ENCODE peak calls at places on chromosomes 16 and 17, in nine cellular contexts. E is AG09309; V is NB4; Z is tibial artery; Q is NT2/D1; U is lung; T is CD8-positive, alpha-beta memory T cell; J is foreskin fibroblast; B is neural progenitor cell. W is an unnamed sample.

GRCh38 chr16:88727871-88728270 is 21.6 kb downstream of the CTU2 start:
- DNase-seq in E (no peak), V (no peak), Z (no peak), Q (no peak), U (no peak), T (no peak), J (no peak), B (no peak), W (no peak)

GRCh38 chr16:883781-884180 is 83.2 kb upstream of the GNG13 start:
- DNase-seq in E (no peak), V (no peak), Z (no peak), Q (no peak), U (no peak), T (no peak), J (no peak), B (no peak), W (no peak)

GRCh38 chr16:84509032-84509950 is 4.8 kb upstream of the MEAK7 start:
- DNase-seq in E (no peak), V (no peak), Z (peak; percentile 48), Q (no peak), U (no peak), T (no peak), J (no peak), B (no peak), W (no peak)

GRCh38 chr17:74012465-74012864 is 191.0 kb upstream of the RPL38 start:
- DNase-seq in E (no peak), V (peak; percentile 61), Z (no peak), Q (no peak), U (no peak), T (no peak), J (no peak), B (no peak), W (no peak)

GRCh38 chr17:78105101-78105500 is 23.5 kb downstream of the TMC6 start:
- DNase-seq in E (no peak), V (no peak), Z (peak; percentile 20), Q (no peak), U (no peak), T (no peak), J (no peak), B (no peak), W (no peak)

GRCh38 chr16:52191533-52192134 is 355.3 kb downstream of the TOX3 start:
- DNase-seq in E (peak; percentile 17), V (peak; percentile 69), Z (peak; percentile 65), Q (peak; percentile 80), U (peak; percentile 68), T (peak; percentile 18), J (peak; percentile 23), B (peak; percentile 84), W (peak; percentile 2)

GRCh38 chr16:1932050-1933028 is 10.7 kb downstream of the MSRB1 start:
- DNase-seq in E (no peak), V (no peak), Z (no peak), Q (no peak), U (no peak), T (no peak), J (no peak), B (peak; percentile 58), W (no peak)

GRCh38 chr16:66058181-66058580 is 308.3 kb upstream of the CDH5 start:
- DNase-seq in E (peak; percentile 82), V (no peak), Z (no peak), Q (no peak), U (no peak), T (no peak), J (peak; percentile 29), B (no peak), W (peak; percentile 91)

GRCh38 chr17:81049372-81049911 is 14.5 kb downstream of the BAIAP2 start:
- DNase-seq in E (no peak), V (peak; percentile 80), Z (no peak), Q (no peak), U (no peak), T (no peak), J (no peak), B (no peak), W (no peak)

GRCh38 chr17:81050645-81051625 is 16.0 kb downstream of the BAIAP2 start:
- DNase-seq in E (no peak), V (peak; percentile 71), Z (no peak), Q (no peak), U (no peak), T (no peak), J (no peak), B (no peak), W (no peak)

GRCh38 chr17:81052199-81052997 is 17.4 kb downstream of the BAIAP2 start:
- DNase-seq in E (no peak), V (peak; percentile 57), Z (no peak), Q (no peak), U (no peak), T (no peak), J (no peak), B (no peak), W (no peak)

GRCh38 chr17:81048827-81049371 is 13.9 kb downstream of the BAIAP2 start:
- DNase-seq in E (no peak), V (no peak), Z (no peak), Q (no peak), U (no peak), T (no peak), J (no peak), B (no peak), W (no peak)

DNA sequence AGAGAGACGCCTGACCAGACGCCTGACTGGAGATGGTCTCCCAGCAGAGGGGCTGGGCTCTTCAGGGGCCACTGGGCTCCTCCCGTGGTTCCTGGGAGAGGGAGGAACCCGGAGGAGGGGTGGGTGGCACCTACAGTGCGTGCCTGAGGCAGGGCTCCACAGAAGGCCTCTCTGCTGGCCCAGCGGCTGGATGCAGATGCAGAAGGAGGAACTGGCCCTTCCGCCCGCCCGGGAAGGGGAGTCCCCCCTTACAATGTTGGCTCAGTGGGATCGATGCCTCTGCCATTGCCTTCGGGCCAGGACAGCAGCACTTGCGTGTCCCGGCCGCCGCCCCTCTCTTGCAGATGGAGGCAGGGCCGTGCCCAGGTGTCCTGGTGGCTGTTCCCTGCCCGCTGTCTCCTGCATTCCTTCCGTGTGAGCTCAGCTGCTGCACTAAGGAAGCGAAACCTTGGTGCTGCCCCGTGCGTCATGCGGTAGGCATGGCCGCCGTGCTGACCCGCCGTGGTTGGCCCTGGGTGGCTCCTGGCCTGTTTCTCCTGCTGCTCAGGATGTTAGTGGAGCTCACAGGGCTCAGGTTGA is 15.1 kb downstream of the BAIAP2 start:
- DNase-seq in E (no peak), V (peak; percentile 76), Z (no peak), Q (no peak), U (peak; percentile 74), T (no peak), J (no peak), B (no peak), W (no peak)
- H3K4me3 ChIP-seq in E (no peak overlapping the region), V (peak overlapping the region; percentile 21), Z (no peak overlapping the region), Q (no peak overlapping the region), U (no peak overlapping the region), T (no peak overlapping the region), J (no peak overlapping the region), B (no peak overlapping the region), W (no peak overlapping the region)

GRCh38 chr16:86567701-86568571 is 1.3 kb downstream of the FOXC2 start:
- DNase-seq in E (no peak), V (no peak), Z (peak; percentile 71), Q (no peak), U (no peak), T (no peak), J (no peak), B (peak; percentile 82), W (no peak)

GRCh38 chr16:86565181-86565631 is 1.4 kb upstream of the FOXC2 start:
- DNase-seq in E (no peak), V (no peak), Z (peak; percentile 60), Q (no peak), U (no peak), T (no peak), J (no peak), B (no peak), W (no peak)

GRCh38 chr16:86566966-86567700 is 504 bp downstream of the FOXC2 start:
- DNase-seq in E (no peak), V (no peak), Z (peak; percentile 83), Q (no peak), U (no peak), T (no peak), J (peak; percentile 73), B (peak; percentile 82), W (no peak)

GRCh38 chr16:86566601-86566965 is at the start of gene FOXC2:
- DNase-seq in E (peak; percentile 85), V (no peak), Z (peak; percentile 98), Q (peak; percentile 89), U (peak; percentile 67), T (no peak), J (peak; percentile 96), B (peak; percentile 95), W (peak; percentile 53)

DNA sequence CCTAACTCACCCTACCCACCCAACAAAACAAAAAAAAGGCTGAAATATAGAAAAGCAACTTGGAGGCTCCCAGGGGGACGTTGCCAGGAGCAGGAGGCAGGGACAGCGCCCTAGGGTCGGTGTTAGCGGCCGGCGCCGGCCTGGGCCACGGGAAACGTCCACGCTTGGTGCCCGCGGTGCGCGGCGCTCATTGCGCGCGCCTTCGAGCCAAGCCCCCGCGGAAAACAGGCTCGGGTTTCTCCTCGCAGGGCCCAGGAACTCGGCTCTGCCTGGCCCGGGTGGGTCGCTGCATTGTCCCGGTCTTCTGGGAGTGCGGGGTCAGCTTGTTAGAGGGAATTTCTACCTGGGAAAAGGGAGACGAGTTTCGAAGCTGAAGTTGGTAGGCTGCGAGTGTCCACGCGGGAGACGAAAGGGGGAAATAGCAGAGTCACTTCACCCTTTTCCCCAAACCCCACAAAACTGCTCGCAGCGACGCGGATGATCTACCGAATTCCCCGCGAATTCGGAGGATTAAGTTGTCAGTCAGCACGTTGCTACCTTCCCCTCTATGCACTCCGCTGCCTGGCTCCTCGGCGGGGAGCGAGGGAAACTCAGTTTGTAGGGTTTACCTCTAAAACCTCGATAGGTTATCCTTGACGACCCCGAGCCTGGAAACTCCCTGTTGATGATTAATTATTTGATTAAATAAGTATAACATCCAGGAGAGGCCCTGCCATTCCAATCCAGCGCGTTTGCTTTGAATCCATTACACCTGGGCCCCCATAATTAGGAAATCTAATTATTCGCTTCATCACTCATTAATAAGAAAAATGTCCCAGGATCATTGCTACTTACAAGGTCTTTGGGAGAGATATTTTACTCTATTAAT is 751 bp upstream of the FOXC2 start:
- DNase-seq in E (no peak), V (no peak), Z (peak; percentile 67), Q (no peak), U (no peak), T (no peak), J (no peak), B (peak; percentile 76), W (no peak)
- H3K4me3 ChIP-seq in E (peak overlapping the region; percentile 23), V (no peak overlapping the region), Z (peak overlapping the region; percentile 86), Q (peak overlapping the region; percentile 25), U (no peak overlapping the region), T (no peak overlapping the region), J (peak overlapping the region; percentile 16), B (peak overlapping the region; percentile 55), W (peak overlapping the region; percentile 9)

GRCh38 chr16:13612623-13613022 is 307.3 kb upstream of the ERCC4 start:
- DNase-seq in E (no peak), V (no peak), Z (no peak), Q (no peak), U (no peak), T (no peak), J (no peak), B (no peak), W (no peak)

GRCh38 chr16:13611596-13611995 is 308.4 kb upstream of the ERCC4 start:
- DNase-seq in E (no peak), V (no peak), Z (no peak), Q (no peak), U (no peak), T (no peak), J (no peak), B (no peak), W (no peak)

GRCh38 chr16:13607289-13607688 is 312.7 kb upstream of the ERCC4 start:
- DNase-seq in E (no peak), V (no peak), Z (no peak), Q (no peak), U (no peak), T (no peak), J (no peak), B (no peak), W (no peak)

DNA sequence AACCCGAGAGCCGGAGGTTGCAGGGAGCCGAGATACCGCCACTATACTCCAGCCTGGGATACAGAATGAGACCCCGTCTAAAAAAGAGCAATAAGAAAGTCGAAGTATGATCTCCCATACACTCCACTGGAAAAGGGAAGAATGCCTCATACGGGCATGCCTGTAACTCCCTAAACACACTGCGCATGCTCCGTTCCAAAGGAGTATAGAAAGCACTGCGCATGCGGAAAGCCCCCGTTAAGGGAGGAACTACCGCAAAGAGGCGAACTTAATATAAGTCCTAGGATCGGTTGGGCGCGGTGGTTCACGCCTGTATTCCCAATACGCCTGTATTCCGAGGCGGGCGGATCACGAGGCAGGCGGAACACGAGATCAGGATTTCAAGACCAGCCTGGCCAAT is 313.1 kb upstream of the ERCC4 start:
- DNase-seq in E (no peak), V (no peak), Z (no peak), Q (no peak), U (no peak), T (no peak), J (no peak), B (no peak), W (no peak)
- H3K4me3 ChIP-seq in E (no peak overlapping the region), V (no peak overlapping the region), Z (no peak overlapping the region), Q (no peak overlapping the region), U (no peak overlapping the region), T (no peak overlapping the region), J (no peak overlapping the region), B (no peak overlapping the region), W (no peak overlapping the region)

GRCh38 chr17:6444573-6445335 is 499 bp downstream of the PIMREG start:
- DNase-seq in E (no peak), V (no peak), Z (no peak), Q (no peak), U (no peak), T (no peak), J (no peak), B (peak; percentile 44), W (no peak)
- H3K4me3 ChIP-seq in E (peak overlapping the region; percentile 90), V (no peak overlapping the region), Z (peak overlapping the region; percentile 52), Q (peak overlapping the region; percentile 72), U (peak overlapping the region; percentile 23), T (peak overlapping the region; percentile 73), J (peak overlapping the region; percentile 75), B (peak overlapping the region; percentile 79), W (peak overlapping the region; percentile 75)